ENCODE peak calls at places on chromosome 16, in four cellular contexts. L is A549, R is breast epithelium, Q is AG04450. C is an unnamed sample.

GRCh38 chr16:24430937-24431760 is 108.2 kb upstream of the RBBP6 start:
- DNase-seq in L (peak; percentile 42), Q (no peak), R (no peak), C (no peak)

GRCh38 chr16:35523991-35524390 is 2064.6 kb downstream of the TP53TG3F start:
- DNase-seq in R (no peak), L (no peak), Q (no peak), C (no peak)

GRCh38 chr16:787978-788398 is at the start of gene RPUSD1:
- DNase-seq in R (no peak), L (no peak), Q (no peak), C (peak; percentile 75)

GRCh38 chr16:30762991-30763725 is 1.0 kb downstream of the RNF40 start:
- DNase-seq in Q (no peak), L (no peak), R (no peak), C (no peak)

GRCh38 chr16:79537584-79537983 is 63.0 kb downstream of the MAF start:
- DNase-seq in L (no peak), R (no peak), Q (no peak), C (no peak)

GRCh38 chr16:56549744-56550385 is 15.0 kb upstream of the MT4 start:
- DNase-seq in L (no peak), R (no peak), Q (no peak), C (no peak)

GRCh38 chr16:7150230-7150629 is 182.4 kb upstream of the RBFOX1 start:
- DNase-seq in Q (no peak), L (no peak), R (no peak), C (no peak)

GRCh38 chr16:30896203-30896889 is at the start of gene CTF1:
- DNase-seq in R (peak; percentile 70), Q (peak; percentile 78), L (no peak), C (peak; percentile 88)

GRCh38 chr16:14050297-14051027 is 20.7 kb upstream of the MRTFB start:
- DNase-seq in Q (no peak), L (peak; percentile 85), R (no peak), C (no peak)

GRCh38 chr16:70159355-70160348 is 13.9 kb upstream of the CLEC18C start:
- DNase-seq in R (no peak), L (no peak), Q (no peak), C (no peak)

GRCh38 chr16:1961651-1962067 is 2.3 kb downstream of the NDUFB10 start:
- DNase-seq in R (no peak), Q (no peak), L (peak; percentile 51), C (no peak)

GRCh38 chr16:1965610-1966009 is 984 bp upstream of the RPS2 start:
- DNase-seq in Q (no peak), L (no peak), R (no peak), C (peak; percentile 60)

GRCh38 chr16:1966460-1966859 is at the start of gene RNF151:
- DNase-seq in L (no peak), Q (no peak), R (no peak), C (no peak)

GRCh38 chr16:1964506-1965471 is at the start of gene RPS2:
- DNase-seq in Q (peak; percentile 98), R (peak; percentile 99), L (peak; percentile 99), C (peak; percentile 100)

DNA sequence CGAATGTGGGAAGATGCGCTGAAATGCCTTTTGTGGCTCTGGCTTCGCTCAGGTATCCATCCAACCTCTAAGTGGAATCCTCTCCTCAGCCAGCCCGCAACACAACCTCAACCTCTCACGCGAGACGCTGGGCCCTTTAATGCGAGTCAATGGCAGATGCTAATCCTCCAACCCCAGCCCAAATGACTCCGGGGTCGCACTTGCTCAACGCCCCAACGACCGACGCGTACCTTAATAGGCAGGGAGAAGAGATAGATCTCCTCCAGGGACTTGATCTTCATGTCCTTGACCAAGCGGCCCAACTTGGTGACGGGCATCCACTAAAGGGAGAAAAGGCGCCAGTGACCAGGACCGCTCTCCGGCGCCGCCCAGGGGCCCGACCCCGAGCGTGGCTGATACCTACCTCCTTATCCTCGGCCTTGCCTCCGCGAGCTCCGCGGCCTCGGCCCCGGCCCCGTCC is 550 bp downstream of the RPS2 start:
- DNase-seq in Q (no peak), R (no peak), L (peak; percentile 30), C (no peak)
- TF ChIP-seq CTCF in Q (no peak), R (no peak), L (no peak), C (peak; percentile 8)

GRCh38 chr16:15971435-15971805 is 22.0 kb downstream of the ABCC1 start:
- DNase-seq in Q (no peak), L (no peak), R (no peak), C (no peak)
- H3K4me3 ChIP-seq in Q (no peak overlapping the region), L (no peak overlapping the region), R (no peak overlapping the region), C (no peak overlapping the region)

GRCh38 chr16:57652695-57653471 is 15.2 kb upstream of the ADGRG3 start:
- DNase-seq in L (no peak), R (no peak), Q (no peak), C (no peak)
- H3K27ac ChIP-seq in L (no peak overlapping the region), R (peak overlapping the region; percentile 48), Q (no peak overlapping the region), C (no peak overlapping the region)

GRCh38 chr16:69143116-69143515 is 10.7 kb downstream of the UTP4 start:
- DNase-seq in L (peak; percentile 75), R (no peak), Q (no peak), C (no peak)
- TF ChIP-seq CTCF in L (no peak), R (no peak), Q (peak; percentile 10), C (no peak)

GRCh38 chr16:21644674-21645073 is 7.7 kb downstream of the IGSF6 start:
- DNase-seq in R (no peak), Q (no peak), L (no peak), C (no peak)

GRCh38 chr16:21646721-21647561 is 5.5 kb downstream of the IGSF6 start:
- DNase-seq in L (no peak), Q (no peak), R (no peak), C (no peak)

GRCh38 chr16:21647562-21648164 is 4.7 kb downstream of the IGSF6 start:
- DNase-seq in Q (no peak), R (no peak), L (no peak), C (no peak)

GRCh38 chr16:21645261-21645721 is 7.1 kb downstream of the IGSF6 start:
- DNase-seq in Q (no peak), R (no peak), L (no peak), C (no peak)

GRCh38 chr16:21646091-21646490 is 6.3 kb downstream of the IGSF6 start:
- DNase-seq in L (no peak), Q (no peak), R (no peak), C (no peak)
- H3K4me3 ChIP-seq in L (no peak overlapping the region), Q (no peak overlapping the region), R (no peak overlapping the region), C (peak overlapping the region; percentile 32)

C was measured in upper lobe of right lung.